ENCODE peak calls at places on chromosomes 6 and 20, in five cellular contexts. R is mammary epithelial cell, J is hepatocyte, V is WTC11, E is AG09309. P is an unnamed sample.

GRCh38 chr6:16472349-16473069 is 234.1 kb downstream of the GMPR start:
- DNase-seq in R (no peak), J (no peak), V (no peak), E (no peak), P (no peak)

GRCh38 chr20:43984587-43984986 is 69.9 kb downstream of the TOX2 start:
- DNase-seq in R (no peak), J (no peak), V (no peak), E (no peak), P (no peak)

GRCh38 chr6:129393659-129394058 is 316.3 kb downstream of the ARHGAP18 start:
- DNase-seq in R (no peak), J (no peak), V (no peak), E (no peak), P (no peak)

GRCh38 chr6:39568896-39569295 is 156.3 kb downstream of the KIF6 start:
- DNase-seq in R (peak), J (no peak), V (no peak), E (peak), P (no peak)

GRCh38 chr6:39251406-39251805 is 22.1 kb upstream of the KCNK5 start:
- DNase-seq in R (no peak), J (peak), V (no peak), E (no peak), P (peak)

GRCh38 chr20:32333988-32334885 is 23.9 kb upstream of the ASXL1 start:
- DNase-seq in R (no peak), J (no peak), V (no peak), E (no peak), P (no peak)

GRCh38 chr6:14665827-14666724 is 548.5 kb downstream of the CD83 start:
- DNase-seq in R (peak), J (peak), V (no peak), E (peak), P (no peak)

GRCh38 chr20:24097051-24097450 is 108.5 kb upstream of the GGTLC1 start:
- DNase-seq in R (no peak), J (no peak), V (no peak), E (no peak), P (no peak)

GRCh38 chr6:121600389-121601233 is 165.2 kb downstream of the GJA1 start:
- DNase-seq in R (no peak), J (no peak), V (no peak), E (no peak), P (no peak)

GRCh38 chr20:37989601-37990001 is 43.7 kb downstream of the TTI1 start:
- DNase-seq in R (peak), J (peak), V (no peak), E (no peak), P (peak)

GRCh38 chr20:48015943-48016723 is 230.9 kb upstream of the SULF2 start:
- DNase-seq in R (peak), J (peak), V (no peak), E (peak), P (no peak)

GRCh38 chr20:23654722-23655121 is 17.0 kb upstream of the CST3 start:
- DNase-seq in R (no peak), J (no peak), V (no peak), E (no peak), P (no peak)

GRCh38 chr6:144993870-144994269 is 708.7 kb downstream of the UTRN start:
- DNase-seq in R (no peak), J (no peak), V (no peak), E (no peak), P (no peak)

GRCh38 chr6:11538049-11538798 is 675 bp downstream of the TMEM170B start:
- DNase-seq in R (no peak), J (peak), V (peak), E (no peak), P (no peak)

GRCh38 chr6:125200986-125201385 is 47.4 kb downstream of the TPD52L1 start:
- DNase-seq in R (no peak), J (no peak), V (no peak), E (no peak), P (no peak)

GRCh38 chr6:44630125-44631028 is 242.9 kb downstream of the CDC5L start:
- DNase-seq in R (peak), J (peak), V (peak), E (no peak), P (peak)
- TF ChIP-seq CTCF in R (peak), J (peak), V (peak), E (peak), P (peak)

GRCh38 chr20:46583411-46584214 is 33.2 kb upstream of the OCSTAMP start:
- DNase-seq in R (no peak), J (no peak), V (peak), E (no peak), P (no peak)

GRCh38 chr20:46580613-46581012 is 30.2 kb upstream of the OCSTAMP start:
- DNase-seq in R (peak), J (no peak), V (no peak), E (no peak), P (no peak)

GRCh38 chr20:46581386-46581785 is 30.9 kb upstream of the OCSTAMP start:
- DNase-seq in R (no peak), J (no peak), V (no peak), E (no peak), P (no peak)

GRCh38 chr20:46584508-46584907 is 34.1 kb upstream of the OCSTAMP start:
- DNase-seq in R (no peak), J (no peak), V (no peak), E (no peak), P (no peak)

GRCh38 chr20:46582648-46583047 is 32.2 kb upstream of the OCSTAMP start:
- DNase-seq in R (no peak), J (no peak), V (no peak), E (no peak), P (no peak)
- TF ChIP-seq CTCF in R (no peak), J (no peak), V (no peak), E (no peak), P (no peak)

DNA sequence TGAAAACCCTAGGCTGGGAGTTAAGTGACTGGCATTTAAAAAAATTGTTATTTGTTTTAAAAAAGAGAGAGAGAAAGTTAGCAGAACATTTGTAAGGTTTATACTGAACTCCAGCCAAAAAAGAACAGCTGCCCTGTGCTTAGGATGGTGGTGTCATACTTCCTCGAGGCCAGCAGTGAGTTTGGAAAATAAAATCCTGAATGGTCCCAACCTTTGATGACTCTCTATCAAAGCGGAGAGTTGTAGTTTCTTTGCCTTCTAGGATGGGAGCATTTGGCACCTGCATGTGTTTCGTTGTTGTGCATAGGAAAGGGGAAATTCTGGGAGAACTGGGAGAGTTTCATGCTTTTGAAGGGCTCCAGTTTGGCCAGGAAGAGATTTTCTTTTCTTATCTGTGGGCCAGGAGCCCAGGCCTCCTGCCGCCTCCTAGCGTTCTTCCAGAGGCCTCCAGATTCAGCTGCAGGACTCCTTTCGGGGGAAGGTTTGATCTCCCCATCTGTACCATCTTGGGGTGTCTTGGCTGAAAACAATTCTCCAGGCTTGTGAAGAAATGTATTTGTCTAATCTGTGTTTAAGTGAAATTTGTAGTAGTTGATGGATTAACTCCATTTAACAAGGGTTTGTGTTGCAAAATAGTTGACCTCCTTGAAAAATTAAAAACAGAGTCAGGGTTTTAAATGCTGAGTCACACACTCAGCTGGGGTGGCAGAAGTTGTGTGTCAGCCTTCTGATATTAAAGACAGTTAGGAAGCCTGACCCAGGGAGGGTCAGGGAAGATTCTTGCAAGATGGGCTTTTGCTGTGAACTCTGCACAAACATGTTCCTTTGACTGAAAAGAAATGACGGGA is 63.4 kb downstream of the TXNDC5 start:
- DNase-seq in R (peak), J (no peak), V (no peak), E (peak), P (peak)
- TF ChIP-seq CTCF in R (no peak), J (peak), V (no peak), E (peak), P (no peak)

GRCh38 chr6:38018755-38019165 is 199.2 kb downstream of the ZFAND3 start:
- DNase-seq in R (no peak), J (no peak), V (no peak), E (no peak), P (no peak)
- TF ChIP-seq CTCF in R (peak), J (no peak), V (no peak), E (no peak), P (peak)

DNA sequence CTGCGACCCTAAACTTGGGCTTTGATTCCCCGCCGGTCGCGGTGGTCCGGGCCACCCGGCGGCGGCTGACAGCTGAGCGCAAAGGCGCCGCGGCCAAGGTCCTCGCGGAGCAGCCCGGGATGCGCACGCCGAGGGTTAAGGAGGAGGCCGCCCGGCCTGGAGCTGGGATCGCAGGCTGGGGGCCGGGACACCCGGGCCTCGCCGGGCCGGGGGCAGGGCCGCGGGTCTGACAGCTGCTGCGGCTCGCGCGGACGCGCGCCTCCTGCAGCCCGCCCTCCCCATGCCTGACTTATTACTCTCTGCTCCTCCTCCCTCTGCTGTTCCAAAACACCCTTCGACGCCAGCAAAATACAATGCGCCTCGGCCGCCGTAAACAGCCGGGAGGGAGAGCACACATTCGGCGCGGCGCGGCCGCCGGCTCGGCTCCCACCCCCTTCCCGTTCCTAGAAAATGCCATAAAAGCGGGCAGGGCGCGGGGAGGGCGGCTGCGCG is 743 bp downstream of the BACH2 start:
- DNase-seq in R (peak), J (peak), V (peak), E (no peak), P (no peak)
- TF ChIP-seq CTCF in R (peak), J (no peak), V (no peak), E (no peak), P (no peak)

GRCh38 chr6:3114377-3114776 is 4.1 kb upstream of the BPHL start:
- DNase-seq in R (no peak), J (no peak), V (no peak), E (no peak), P (no peak)
- TF ChIP-seq CTCF in R (no peak), J (no peak), V (no peak), E (no peak), P (no peak)

GRCh38 chr20:17633221-17633849 is 48.7 kb downstream of the RRBP1 start:
- DNase-seq in R (no peak), J (no peak), V (no peak), E (no peak), P (no peak)
- TF ChIP-seq CTCF in R (no peak), J (no peak), V (no peak), E (no peak), P (no peak)

DNA sequence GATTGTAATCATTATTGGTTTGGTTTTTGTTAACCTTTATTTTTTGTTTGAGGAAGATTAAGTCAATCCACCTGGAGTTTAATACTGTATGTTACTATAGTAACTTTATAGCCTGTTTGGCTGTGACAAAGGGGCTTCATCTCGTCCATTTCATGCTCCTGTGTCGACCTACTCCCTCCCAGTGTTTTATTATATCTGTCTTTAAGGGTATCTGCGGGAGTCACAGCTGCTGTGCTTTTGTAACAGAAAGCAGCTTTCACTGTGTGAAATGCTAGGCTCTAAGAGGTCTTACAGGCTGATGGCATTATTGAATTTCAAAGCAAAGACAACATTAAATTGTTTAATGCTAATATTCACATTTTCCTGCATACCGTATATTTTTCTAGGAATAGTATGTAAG is 698.0 kb upstream of the POU3F2 start:
- DNase-seq in R (no peak), J (no peak), V (no peak), E (no peak), P (no peak)
- TF ChIP-seq CTCF in R (no peak), J (no peak), V (no peak), E (no peak), P (no peak)